ENCODE peak calls at places on chromosomes 3 and 15, in seven cellular contexts. Q, U, A, F, V, E and H are unnamed samples.
A peak's percentile ranks its signal among the peaks of the same experiment; 100 is the strongest.

GRCh38 chr3:108100906-108101305 is 10.1 kb upstream of the CD47 start:
- DNase-seq in V (no peak), F (no peak), Q (no peak), E (no peak), U (no peak), A (no peak), H (no peak)

GRCh38 chr3:60890226-60890625 is 361.0 kb downstream of the FHIT start:
- DNase-seq in U (no peak), Q (no peak), A (no peak), V (no peak), E (no peak), F (no peak), H (no peak)

GRCh38 chr15:96693990-96694517 is 363.6 kb downstream of the NR2F2 start:
- DNase-seq in A (peak; percentile 26), U (no peak), V (no peak), Q (no peak), E (no peak), F (no peak), H (no peak)

GRCh38 chr3:127427169-127427655 is 139.4 kb upstream of the PRR20G start:
- DNase-seq in E (no peak), U (no peak), V (no peak), Q (no peak), F (no peak), A (no peak), H (peak; percentile 7)

GRCh38 chr15:72304596-72304995 is 15.4 kb downstream of the CELF6 start:
- DNase-seq in V (no peak), E (no peak), Q (no peak), A (no peak), F (no peak), U (no peak), H (no peak)

GRCh38 chr3:29240248-29240647 is 40.6 kb upstream of the RBMS3 start:
- DNase-seq in U (no peak), V (no peak), F (no peak), E (no peak), A (no peak), Q (no peak), H (no peak)

GRCh38 chr3:11010406-11011165 is 18.0 kb downstream of the SLC6A1 start:
- DNase-seq in F (no peak), U (peak; percentile 27), Q (no peak), E (no peak), A (no peak), V (no peak), H (no peak)

GRCh38 chr3:169673521-169673920 is 10.0 kb upstream of the MECOM start:
- DNase-seq in Q (no peak), E (no peak), A (no peak), F (no peak), V (no peak), U (no peak), H (no peak)

GRCh38 chr15:100559330-100559729 is 30.6 kb upstream of the CERS3 start:
- DNase-seq in Q (peak; percentile 37), A (peak; percentile 9), F (no peak), E (peak; percentile 21), U (no peak), V (no peak), H (no peak)

GRCh38 chr3:132417695-132418520 is 606 bp downstream of the DNAJC13 start:
- DNase-seq in Q (peak; percentile 71), E (peak; percentile 80), V (peak; percentile 79), F (no peak), U (peak; percentile 80), A (peak; percentile 85), H (peak; percentile 81)

GRCh38 chr3:64170270-64170669 is 55.0 kb downstream of the PRICKLE2 start:
- DNase-seq in U (no peak), Q (no peak), A (no peak), E (no peak), F (no peak), V (no peak), H (peak; percentile 13)

GRCh38 chr15:29040367-29040745 is 154.6 kb downstream of the APBA2 start:
- DNase-seq in E (no peak), A (peak; percentile 37), V (no peak), F (no peak), U (no peak), Q (no peak), H (peak; percentile 57)

GRCh38 chr3:112437146-112438022 is 61.9 kb downstream of the BTLA start:
- DNase-seq in U (no peak), V (no peak), Q (no peak), F (peak; percentile 19), A (no peak), E (no peak), H (peak; percentile 59)

GRCh38 chr3:106251160-106251892 is 382.5 kb upstream of the CBLB start:
- DNase-seq in F (no peak), Q (peak; percentile 15), A (no peak), V (no peak), E (no peak), U (no peak), H (no peak)

GRCh38 chr15:87850916-87851315 is 405.6 kb downstream of the NTRK3 start:
- DNase-seq in F (no peak), E (no peak), Q (no peak), A (no peak), V (no peak), U (no peak), H (no peak)

GRCh38 chr3:84547971-84548970 is 410.5 kb upstream of the CADM2 start:
- DNase-seq in V (no peak), A (peak; percentile 55), Q (peak; percentile 25), E (no peak), F (no peak), U (no peak), H (peak; percentile 50)

GRCh38 chr3:97901327-97902295 is 70.6 kb downstream of the RIOX2 start:
- DNase-seq in A (no peak), U (no peak), E (peak; percentile 7), V (no peak), Q (no peak), F (no peak), H (no peak)

GRCh38 chr3:197499427-197499826 is 56.3 kb downstream of the BDH1 start:
- DNase-seq in F (peak; percentile 71), V (no peak), Q (no peak), A (no peak), E (peak; percentile 75), U (no peak), H (no peak)

GRCh38 chr15:30030350-30030749 is 52.4 kb upstream of the GOLGA8J start:
- DNase-seq in A (no peak), F (peak; percentile 13), Q (no peak), V (no peak), U (no peak), E (no peak), H (no peak)

GRCh38 chr15:60477164-60477563 is 1.8 kb downstream of the ICE2 start:
- DNase-seq in E (no peak), F (no peak), V (no peak), A (no peak), Q (no peak), U (no peak), H (no peak)

GRCh38 chr3:21704796-21705195 is 46.2 kb downstream of the ZNF385D start:
- DNase-seq in A (no peak), U (no peak), V (no peak), E (no peak), F (no peak), Q (no peak), H (no peak)

GRCh38 chr15:37764733-37765191 is 169.7 kb upstream of the TMCO5A start:
- DNase-seq in E (peak; percentile 10), F (peak; percentile 56), A (peak; percentile 64), U (no peak), Q (no peak), V (no peak), H (peak; percentile 44)

GRCh38 chr3:73563896-73564582 is 60.7 kb downstream of the PDZRN3 start:
- DNase-seq in U (no peak), Q (no peak), A (no peak), E (no peak), V (no peak), F (no peak), H (no peak)

GRCh38 chr15:81265944-81266775 is 57.8 kb downstream of the STARD5 start:
- DNase-seq in A (peak; percentile 87), F (peak; percentile 74), U (peak; percentile 92), V (peak; percentile 84), Q (peak; percentile 82), E (peak; percentile 86), H (peak; percentile 97)
- H3K4me3 ChIP-seq in A (no peak overlapping the region), F (peak overlapping the region; percentile 25), U (no peak overlapping the region), V (no peak overlapping the region), Q (peak overlapping the region; percentile 37), E (no peak overlapping the region), H (no peak overlapping the region)

GRCh38 chr3:55376753-55377347 is 110.3 kb downstream of the WNT5A start:
- DNase-seq in Q (no peak), A (no peak), E (no peak), V (no peak), F (no peak), U (no peak), H (no peak)

DNA sequence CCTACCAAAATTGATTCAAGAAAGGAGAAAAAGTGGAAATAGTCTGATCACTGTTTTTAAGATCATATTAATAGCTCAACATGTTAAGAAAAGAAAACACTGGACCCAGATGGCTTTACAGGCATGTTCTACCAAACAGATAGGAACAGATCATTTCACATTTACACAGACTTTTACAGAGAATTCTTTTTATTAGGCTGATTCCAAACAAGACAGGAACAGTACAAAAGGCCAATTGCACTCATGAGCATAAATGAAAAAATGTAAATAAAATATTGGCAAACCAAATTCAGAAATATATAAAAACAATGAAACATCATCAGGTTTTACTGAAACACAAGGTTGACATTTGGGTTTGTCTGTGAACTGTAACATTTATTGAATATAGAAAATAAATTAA is 106.5 kb downstream of the WNT5A start:
- DNase-seq in V (no peak), Q (no peak), U (no peak), F (no peak), A (no peak), E (no peak), H (no peak)
- H3K36me3 ChIP-seq in V (no peaks in the 10 kb centered on the region), Q (no peaks in the 10 kb centered on the region), U (no peaks in the 10 kb centered on the region), F (no peaks in the 10 kb centered on the region), A (no peaks in the 10 kb centered on the region), E (no peaks in the 10 kb centered on the region), H (no peaks in the 10 kb centered on the region)

DNA sequence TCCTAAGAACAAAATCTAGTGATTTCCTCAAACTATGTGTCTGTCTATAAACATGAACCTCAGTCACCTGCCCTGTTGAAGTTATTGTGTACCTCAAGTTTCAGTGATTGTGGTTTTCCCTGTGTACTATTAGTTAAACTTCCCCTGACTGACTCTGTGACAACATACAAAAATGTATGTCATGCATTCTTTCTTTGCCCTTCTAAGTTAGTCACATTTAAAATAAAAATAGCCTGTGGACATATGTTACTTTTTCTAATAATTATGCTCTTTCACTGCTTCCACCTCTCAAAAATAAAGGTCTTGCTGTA is 29.8 kb downstream of the EPHA6 start:
- DNase-seq in A (no peak), V (no peak), Q (no peak), F (no peak), E (no peak), U (no peak), H (no peak)
- H3K27me3 ChIP-seq in A (no peaks in the 10 kb centered on the region), V (no peaks in the 10 kb centered on the region), Q (no peaks in the 10 kb centered on the region), F (no peaks in the 10 kb centered on the region), E (no peaks in the 10 kb centered on the region), U (no peaks in the 10 kb centered on the region), H (no peaks in the 10 kb centered on the region)

DNA sequence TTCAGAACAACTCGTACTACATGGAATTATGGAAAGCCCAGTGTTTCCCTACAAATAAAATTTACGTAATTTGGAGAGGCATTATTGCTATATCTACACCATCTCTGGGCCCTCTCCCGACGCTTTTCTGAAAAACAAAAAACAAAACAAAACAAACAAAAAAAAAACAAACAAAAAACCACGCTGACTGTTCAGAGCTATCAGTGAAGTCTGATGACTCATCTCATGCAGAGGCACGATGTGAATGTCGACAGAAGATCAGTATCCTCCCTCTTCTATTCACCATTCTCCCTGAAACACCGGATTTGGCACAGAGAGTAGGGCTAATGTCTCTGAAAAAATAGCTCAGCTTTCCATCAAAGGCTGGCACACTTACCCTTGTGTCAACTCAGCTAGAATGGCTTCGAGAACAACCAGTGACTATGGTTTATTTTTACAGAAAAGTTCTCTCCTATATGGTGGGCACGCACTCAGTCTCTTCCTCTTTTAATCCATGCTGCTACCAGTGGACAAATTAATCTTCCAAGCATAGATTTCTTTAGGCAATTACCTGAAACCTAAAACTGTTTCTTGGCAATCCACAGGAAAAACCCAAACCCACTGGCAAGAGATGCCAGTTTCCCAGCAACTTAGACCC is 1.5 kb downstream of the CRBN start:
- DNase-seq in F (no peak), Q (no peak), A (no peak), V (no peak), E (no peak), U (no peak), H (no peak)
- H3K4me3 ChIP-seq in F (peak overlapping the region; percentile 97), Q (peak overlapping the region; percentile 93), A (no peak overlapping the region), V (peak overlapping the region; percentile 97), E (no peak overlapping the region), U (peak overlapping the region; percentile 97), H (peak overlapping the region; percentile 86)